ENCODE peak calls at places on chromosomes 7 and 10, in six cellular contexts. One of them, this sample, is unnamed.

GRCh38 chr7:12423355-12423994 is 19.8 kb upstream of the VWDE start:
- DNase-seq in activated T-helper 1 cell treated with anti-CD3 and anti-CD28 coated beads, Interleukin-2, amount 50 U/mL, for 16 hours: no peak
- DNase-seq in T-helper 22 cell: no peak
- DNase-seq in left ventricle myocardium superior: no peak
- DNase-seq in GM23248: peak
- DNase-seq in NCI-H1105: no peak
- DNase-seq in this sample: peak

GRCh38 chr7:25389489-25390106 is 161.3 kb upstream of the NPVF start:
- DNase-seq in GM23248: peak
- DNase-seq in NCI-H1105: peak
- DNase-seq in T-helper 22 cell: no peak
- DNase-seq in activated T-helper 1 cell treated with anti-CD3 and anti-CD28 coated beads, Interleukin-2, amount 50 U/mL, for 16 hours: no peak
- DNase-seq in left ventricle myocardium superior: no peak
- DNase-seq in this sample: no peak

GRCh38 chr10:788796-789748 is 99.6 kb upstream of the DIP2C start:
- DNase-seq in GM23248: peak
- DNase-seq in activated T-helper 1 cell treated with anti-CD3 and anti-CD28 coated beads, Interleukin-2, amount 50 U/mL, for 16 hours: no peak
- DNase-seq in left ventricle myocardium superior: peak
- DNase-seq in NCI-H1105: no peak
- DNase-seq in T-helper 22 cell: no peak
- DNase-seq in this sample: no peak

GRCh38 chr10:7485267-7485601 is 74.4 kb upstream of the SFMBT2 start:
- DNase-seq in left ventricle myocardium superior: no peak
- DNase-seq in NCI-H1105: no peak
- DNase-seq in GM23248: no peak
- DNase-seq in T-helper 22 cell: no peak
- DNase-seq in activated T-helper 1 cell treated with anti-CD3 and anti-CD28 coated beads, Interleukin-2, amount 50 U/mL, for 16 hours: no peak
- DNase-seq in this sample: no peak

GRCh38 chr10:71812016-71812912 is 38.8 kb downstream of the PSAP start:
- DNase-seq in NCI-H1105: peak
- DNase-seq in left ventricle myocardium superior: peak
- DNase-seq in T-helper 22 cell: peak
- DNase-seq in GM23248: peak
- DNase-seq in activated T-helper 1 cell treated with anti-CD3 and anti-CD28 coated beads, Interleukin-2, amount 50 U/mL, for 16 hours: peak
- DNase-seq in this sample: no peak

GRCh38 chr7:88522771-88523316 is 216.2 kb upstream of the STEAP4 start:
- DNase-seq in left ventricle myocardium superior: no peak
- DNase-seq in NCI-H1105: no peak
- DNase-seq in GM23248: no peak
- DNase-seq in T-helper 22 cell: no peak
- DNase-seq in activated T-helper 1 cell treated with anti-CD3 and anti-CD28 coated beads, Interleukin-2, amount 50 U/mL, for 16 hours: no peak
- DNase-seq in this sample: no peak

GRCh38 chr7:20858913-20859312 is 72.2 kb upstream of the SP8 start:
- DNase-seq in left ventricle myocardium superior: no peak
- DNase-seq in GM23248: no peak
- DNase-seq in NCI-H1105: no peak
- DNase-seq in activated T-helper 1 cell treated with anti-CD3 and anti-CD28 coated beads, Interleukin-2, amount 50 U/mL, for 16 hours: no peak
- DNase-seq in T-helper 22 cell: no peak
- DNase-seq in this sample: no peak

GRCh38 chr10:64115913-64116643 is 594.9 kb downstream of the REEP3 start:
- DNase-seq in T-helper 22 cell: no peak
- DNase-seq in NCI-H1105: no peak
- DNase-seq in GM23248: peak
- DNase-seq in left ventricle myocardium superior: no peak
- DNase-seq in activated T-helper 1 cell treated with anti-CD3 and anti-CD28 coated beads, Interleukin-2, amount 50 U/mL, for 16 hours: no peak
- DNase-seq in this sample: no peak

GRCh38 chr10:126651461-126651860 is 19.0 kb downstream of the C10orf90 start:
- DNase-seq in GM23248: no peak
- DNase-seq in activated T-helper 1 cell treated with anti-CD3 and anti-CD28 coated beads, Interleukin-2, amount 50 U/mL, for 16 hours: no peak
- DNase-seq in T-helper 22 cell: no peak
- DNase-seq in NCI-H1105: no peak
- DNase-seq in left ventricle myocardium superior: no peak
- DNase-seq in this sample: no peak

GRCh38 chr7:95804090-95804489 is 31.7 kb downstream of the DYNC1I1 start:
- DNase-seq in left ventricle myocardium superior: no peak
- DNase-seq in GM23248: no peak
- DNase-seq in activated T-helper 1 cell treated with anti-CD3 and anti-CD28 coated beads, Interleukin-2, amount 50 U/mL, for 16 hours: no peak
- DNase-seq in T-helper 22 cell: no peak
- DNase-seq in NCI-H1105: no peak
- DNase-seq in this sample: no peak

GRCh38 chr7:102331536-102332275 is 24.5 kb downstream of the SPDYE6 start:
- DNase-seq in activated T-helper 1 cell treated with anti-CD3 and anti-CD28 coated beads, Interleukin-2, amount 50 U/mL, for 16 hours: no peak
- DNase-seq in NCI-H1105: no peak
- DNase-seq in GM23248: no peak
- DNase-seq in T-helper 22 cell: no peak
- DNase-seq in left ventricle myocardium superior: no peak
- DNase-seq in this sample: no peak

GRCh38 chr10:96642973-96643372 is 56.2 kb upstream of the TM9SF3 start:
- DNase-seq in left ventricle myocardium superior: peak
- DNase-seq in T-helper 22 cell: no peak
- DNase-seq in GM23248: peak
- DNase-seq in NCI-H1105: peak
- DNase-seq in activated T-helper 1 cell treated with anti-CD3 and anti-CD28 coated beads, Interleukin-2, amount 50 U/mL, for 16 hours: no peak
- DNase-seq in this sample: no peak

GRCh38 chr10:4651404-4652037 is 174.5 kb upstream of the AKR1E2 start:
- DNase-seq in GM23248: peak
- DNase-seq in activated T-helper 1 cell treated with anti-CD3 and anti-CD28 coated beads, Interleukin-2, amount 50 U/mL, for 16 hours: no peak
- DNase-seq in left ventricle myocardium superior: no peak
- DNase-seq in NCI-H1105: peak
- DNase-seq in T-helper 22 cell: no peak
- DNase-seq in this sample: no peak

GRCh38 chr10:5442056-5442989 is 30.0 kb downstream of the NET1 start:
- DNase-seq in T-helper 22 cell: no peak
- DNase-seq in activated T-helper 1 cell treated with anti-CD3 and anti-CD28 coated beads, Interleukin-2, amount 50 U/mL, for 16 hours: no peak
- DNase-seq in GM23248: peak
- DNase-seq in NCI-H1105: no peak
- DNase-seq in left ventricle myocardium superior: no peak
- DNase-seq in this sample: no peak

GRCh38 chr10:794382-794956 is 105.0 kb upstream of the DIP2C start:
- DNase-seq in NCI-H1105: no peak
- DNase-seq in GM23248: peak
- DNase-seq in T-helper 22 cell: no peak
- DNase-seq in left ventricle myocardium superior: no peak
- DNase-seq in activated T-helper 1 cell treated with anti-CD3 and anti-CD28 coated beads, Interleukin-2, amount 50 U/mL, for 16 hours: no peak
- DNase-seq in this sample: no peak

GRCh38 chr10:122521011-122521410 is 39.5 kb upstream of the DMBT1 start:
- DNase-seq in GM23248: no peak
- DNase-seq in left ventricle myocardium superior: no peak
- DNase-seq in NCI-H1105: no peak
- DNase-seq in activated T-helper 1 cell treated with anti-CD3 and anti-CD28 coated beads, Interleukin-2, amount 50 U/mL, for 16 hours: no peak
- DNase-seq in T-helper 22 cell: no peak
- DNase-seq in this sample: no peak

GRCh38 chr10:103731609-103732270 is 123.6 kb downstream of the SH3PXD2A start:
- DNase-seq in NCI-H1105: no peak
- DNase-seq in GM23248: no peak
- DNase-seq in left ventricle myocardium superior: no peak
- DNase-seq in activated T-helper 1 cell treated with anti-CD3 and anti-CD28 coated beads, Interleukin-2, amount 50 U/mL, for 16 hours: no peak
- DNase-seq in T-helper 22 cell: no peak
- DNase-seq in this sample: no peak

GRCh38 chr10:70324951-70325781 is 41.4 kb upstream of the NPFFR1 start:
- DNase-seq in NCI-H1105: no peak
- DNase-seq in T-helper 22 cell: no peak
- DNase-seq in left ventricle myocardium superior: no peak
- DNase-seq in GM23248: no peak
- DNase-seq in activated T-helper 1 cell treated with anti-CD3 and anti-CD28 coated beads, Interleukin-2, amount 50 U/mL, for 16 hours: no peak
- DNase-seq in this sample: no peak

GRCh38 chr7:139365336-139365735 is 5.6 kb downstream of the LUC7L2 start:
- DNase-seq in T-helper 22 cell: no peak
- DNase-seq in NCI-H1105: no peak
- DNase-seq in left ventricle myocardium superior: no peak
- DNase-seq in GM23248: no peak
- DNase-seq in activated T-helper 1 cell treated with anti-CD3 and anti-CD28 coated beads, Interleukin-2, amount 50 U/mL, for 16 hours: no peak
- DNase-seq in this sample: no peak

GRCh38 chr10:74008212-74008731 is 10.4 kb downstream of the VCL start:
- DNase-seq in T-helper 22 cell: no peak
- DNase-seq in activated T-helper 1 cell treated with anti-CD3 and anti-CD28 coated beads, Interleukin-2, amount 50 U/mL, for 16 hours: no peak
- DNase-seq in GM23248: peak
- DNase-seq in NCI-H1105: no peak
- DNase-seq in left ventricle myocardium superior: no peak
- DNase-seq in this sample: peak

GRCh38 chr7:107975394-107976013 is 27.5 kb downstream of the LAMB1 start:
- DNase-seq in NCI-H1105: no peak
- DNase-seq in GM23248: no peak
- DNase-seq in T-helper 22 cell: no peak
- DNase-seq in left ventricle myocardium superior: no peak
- DNase-seq in activated T-helper 1 cell treated with anti-CD3 and anti-CD28 coated beads, Interleukin-2, amount 50 U/mL, for 16 hours: no peak
- DNase-seq in this sample: no peak

GRCh38 chr10:104938031-104938430 is 296.9 kb downstream of the SORCS3 start:
- DNase-seq in activated T-helper 1 cell treated with anti-CD3 and anti-CD28 coated beads, Interleukin-2, amount 50 U/mL, for 16 hours: no peak
- DNase-seq in GM23248: no peak
- DNase-seq in T-helper 22 cell: no peak
- DNase-seq in NCI-H1105: no peak
- DNase-seq in left ventricle myocardium superior: no peak
- DNase-seq in this sample: no peak

GRCh38 chr10:27819781-27820531 is 74.3 kb upstream of the MKX start:
- DNase-seq in NCI-H1105: no peak
- DNase-seq in left ventricle myocardium superior: peak
- DNase-seq in activated T-helper 1 cell treated with anti-CD3 and anti-CD28 coated beads, Interleukin-2, amount 50 U/mL, for 16 hours: no peak
- DNase-seq in T-helper 22 cell: no peak
- DNase-seq in GM23248: peak
- DNase-seq in this sample: peak

GRCh38 chr10:84695983-84696382 is 367.6 kb downstream of the CCSER2 start:
- DNase-seq in GM23248: no peak
- DNase-seq in activated T-helper 1 cell treated with anti-CD3 and anti-CD28 coated beads, Interleukin-2, amount 50 U/mL, for 16 hours: no peak
- DNase-seq in NCI-H1105: no peak
- DNase-seq in left ventricle myocardium superior: no peak
- DNase-seq in T-helper 22 cell: no peak
- DNase-seq in this sample: no peak

GRCh38 chr10:30154126-30154525 is 94.7 kb upstream of the JCAD start:
- DNase-seq in GM23248: no peak
- DNase-seq in activated T-helper 1 cell treated with anti-CD3 and anti-CD28 coated beads, Interleukin-2, amount 50 U/mL, for 16 hours: no peak
- DNase-seq in left ventricle myocardium superior: no peak
- DNase-seq in NCI-H1105: no peak
- DNase-seq in T-helper 22 cell: no peak
- DNase-seq in this sample: no peak

GRCh38 chr7:27102578-27103442 is at the start of gene HOXA2:
- DNase-seq in left ventricle myocardium superior: no peak
- DNase-seq in activated T-helper 1 cell treated with anti-CD3 and anti-CD28 coated beads, Interleukin-2, amount 50 U/mL, for 16 hours: no peak
- DNase-seq in T-helper 22 cell: no peak
- DNase-seq in GM23248: no peak
- DNase-seq in NCI-H1105: no peak
- DNase-seq in this sample: no peak

GRCh38 chr7:129525225-129525862 is 23.0 kb downstream of the SMKR1 start:
- DNase-seq in GM23248: no peak
- DNase-seq in activated T-helper 1 cell treated with anti-CD3 and anti-CD28 coated beads, Interleukin-2, amount 50 U/mL, for 16 hours: no peak
- DNase-seq in left ventricle myocardium superior: no peak
- DNase-seq in T-helper 22 cell: no peak
- DNase-seq in NCI-H1105: no peak
- DNase-seq in this sample: no peak

GRCh38 chr7:148262721-148263229 is 327.8 kb upstream of the C7orf33 start:
- DNase-seq in T-helper 22 cell: no peak
- DNase-seq in GM23248: peak
- DNase-seq in activated T-helper 1 cell treated with anti-CD3 and anti-CD28 coated beads, Interleukin-2, amount 50 U/mL, for 16 hours: peak
- DNase-seq in NCI-H1105: peak
- DNase-seq in left ventricle myocardium superior: peak
- DNase-seq in this sample: no peak

GRCh38 chr7:155066417-155066950 is 3.6 kb upstream of the HTR5A start:
- DNase-seq in activated T-helper 1 cell treated with anti-CD3 and anti-CD28 coated beads, Interleukin-2, amount 50 U/mL, for 16 hours: no peak
- DNase-seq in NCI-H1105: peak
- DNase-seq in GM23248: peak
- DNase-seq in left ventricle myocardium superior: no peak
- DNase-seq in T-helper 22 cell: no peak
- DNase-seq in this sample: peak

GRCh38 chr7:29154076-29154475 is 7.7 kb upstream of the CPVL start:
- DNase-seq in GM23248: no peak
- DNase-seq in left ventricle myocardium superior: no peak
- DNase-seq in T-helper 22 cell: no peak
- DNase-seq in activated T-helper 1 cell treated with anti-CD3 and anti-CD28 coated beads, Interleukin-2, amount 50 U/mL, for 16 hours: no peak
- DNase-seq in NCI-H1105: no peak
- DNase-seq in this sample: no peak

GRCh38 chr7:156703209-156703608 is 62.6 kb downstream of the RNF32 start:
- DNase-seq in GM23248: no peak
- DNase-seq in left ventricle myocardium superior: peak
- DNase-seq in activated T-helper 1 cell treated with anti-CD3 and anti-CD28 coated beads, Interleukin-2, amount 50 U/mL, for 16 hours: no peak
- DNase-seq in NCI-H1105: no peak
- DNase-seq in T-helper 22 cell: no peak
- DNase-seq in this sample: no peak

GRCh38 chr7:28083998-28084985 is 96.3 kb downstream of the JAZF1 start:
- DNase-seq in left ventricle myocardium superior: no peak
- DNase-seq in NCI-H1105: no peak
- DNase-seq in activated T-helper 1 cell treated with anti-CD3 and anti-CD28 coated beads, Interleukin-2, amount 50 U/mL, for 16 hours: no peak
- DNase-seq in GM23248: no peak
- DNase-seq in T-helper 22 cell: no peak
- DNase-seq in this sample: no peak

GRCh38 chr7:5472432-5473315 is 49.0 kb upstream of the TNRC18 start:
- DNase-seq in GM23248: no peak
- DNase-seq in activated T-helper 1 cell treated with anti-CD3 and anti-CD28 coated beads, Interleukin-2, amount 50 U/mL, for 16 hours: no peak
- DNase-seq in T-helper 22 cell: no peak
- DNase-seq in left ventricle myocardium superior: no peak
- DNase-seq in NCI-H1105: no peak
- DNase-seq in this sample: no peak

GRCh38 chr7:836429-836828 is 4.2 kb downstream of the SUN1 start:
- DNase-seq in T-helper 22 cell: no peak
- DNase-seq in activated T-helper 1 cell treated with anti-CD3 and anti-CD28 coated beads, Interleukin-2, amount 50 U/mL, for 16 hours: no peak
- DNase-seq in NCI-H1105: no peak
- DNase-seq in GM23248: peak
- DNase-seq in left ventricle myocardium superior: no peak
- DNase-seq in this sample: no peak

GRCh38 chr7:41975854-41976253 is 261.2 kb downstream of the GLI3 start:
- DNase-seq in activated T-helper 1 cell treated with anti-CD3 and anti-CD28 coated beads, Interleukin-2, amount 50 U/mL, for 16 hours: no peak
- DNase-seq in NCI-H1105: no peak
- DNase-seq in GM23248: peak
- DNase-seq in left ventricle myocardium superior: no peak
- DNase-seq in T-helper 22 cell: no peak
- DNase-seq in this sample: no peak

GRCh38 chr10:119131512-119132240 is 27.8 kb downstream of the DENND10 start:
- DNase-seq in activated T-helper 1 cell treated with anti-CD3 and anti-CD28 coated beads, Interleukin-2, amount 50 U/mL, for 16 hours: no peak
- DNase-seq in T-helper 22 cell: no peak
- DNase-seq in NCI-H1105: no peak
- DNase-seq in GM23248: peak
- DNase-seq in left ventricle myocardium superior: no peak
- DNase-seq in this sample: no peak

GRCh38 chr10:111936143-111936542 is 247.4 kb downstream of the GPAM start:
- DNase-seq in activated T-helper 1 cell treated with anti-CD3 and anti-CD28 coated beads, Interleukin-2, amount 50 U/mL, for 16 hours: no peak
- DNase-seq in T-helper 22 cell: no peak
- DNase-seq in NCI-H1105: no peak
- DNase-seq in left ventricle myocardium superior: no peak
- DNase-seq in GM23248: no peak
- DNase-seq in this sample: no peak

GRCh38 chr10:30155401-30155800 is 96.0 kb upstream of the JCAD start:
- DNase-seq in GM23248: peak
- DNase-seq in left ventricle myocardium superior: no peak
- DNase-seq in activated T-helper 1 cell treated with anti-CD3 and anti-CD28 coated beads, Interleukin-2, amount 50 U/mL, for 16 hours: no peak
- DNase-seq in T-helper 22 cell: no peak
- DNase-seq in NCI-H1105: no peak
- DNase-seq in this sample: no peak

GRCh38 chr7:99374121-99375064 is at the start of gene ARPC1B:
- DNase-seq in GM23248: peak
- DNase-seq in NCI-H1105: peak
- DNase-seq in T-helper 22 cell: peak
- DNase-seq in left ventricle myocardium superior: peak
- DNase-seq in activated T-helper 1 cell treated with anti-CD3 and anti-CD28 coated beads, Interleukin-2, amount 50 U/mL, for 16 hours: peak
- DNase-seq in this sample: no peak

This sample was measured in BJ.